ENCODE peak calls at places on chromosomes 7 and 10, in seven cellular contexts. T, M, I, J, Q, S and K are unnamed samples.
A peak's percentile ranks its signal among the peaks of the same experiment; 100 is the strongest.

GRCh38 chr10:76305930-76306612 is 874.6 kb downstream of the LRMDA start:
- DNase-seq in T (no peak), M (no peak), Q (no peak), I (no peak), J (no peak), S (no peak), K (no peak)

GRCh38 chr10:1048349-1048731 is 579 bp downstream of the IDI1 start:
- DNase-seq in I (no peak), S (no peak), M (no peak), T (no peak), Q (no peak), J (peak; percentile 77), K (no peak)

GRCh38 chr7:1085910-1086421 is 1.9 kb upstream of the GPER1 start:
- DNase-seq in M (no peak), S (no peak), T (no peak), I (no peak), J (no peak), Q (no peak), K (no peak)

GRCh38 chr7:152565731-152566130 is 110.2 kb downstream of the XRCC2 start:
- DNase-seq in S (no peak), M (no peak), I (no peak), Q (no peak), T (no peak), J (no peak), K (no peak)

GRCh38 chr7:74044366-74045350 is 16.7 kb downstream of the ELN start:
- DNase-seq in T (no peak), J (peak; percentile 61), I (no peak), Q (no peak), M (no peak), S (no peak), K (no peak)

GRCh38 chr7:40147371-40148246 is 12.8 kb downstream of the SUGCT start:
- DNase-seq in M (no peak), S (no peak), T (no peak), I (no peak), J (no peak), Q (no peak), K (no peak)

GRCh38 chr10:36559412-36559811 is 566.0 kb upstream of the ANKRD30A start:
- DNase-seq in T (no peak), J (no peak), I (no peak), Q (no peak), M (no peak), S (no peak), K (no peak)

GRCh38 chr7:107913846-107914245 is 22.9 kb downstream of the DLD start:
- DNase-seq in M (no peak), S (no peak), I (no peak), T (peak; percentile 21), J (no peak), Q (no peak), K (no peak)

GRCh38 chr10:14382022-14382421 is 51.3 kb upstream of the FRMD4A start:
- DNase-seq in Q (no peak), J (no peak), I (no peak), M (peak; percentile 4), S (no peak), T (peak; percentile 77), K (peak; percentile 46)

GRCh38 chr7:25098096-25099046 is 26.7 kb downstream of the CYCS start:
- DNase-seq in Q (peak; percentile 80), S (peak; percentile 50), M (peak; percentile 41), T (peak; percentile 64), I (peak; percentile 67), J (peak; percentile 53), K (peak; percentile 34)

GRCh38 chr10:97365761-97366351 is 31.3 kb upstream of the FRAT2 start:
- DNase-seq in S (no peak), M (no peak), J (no peak), Q (no peak), I (no peak), T (no peak), K (no peak)

GRCh38 chr7:5695037-5695708 is 86.3 kb downstream of the RNF216 start:
- DNase-seq in M (peak; percentile 59), I (no peak), J (peak; percentile 46), Q (no peak), S (no peak), T (peak; percentile 38), K (peak; percentile 65)

GRCh38 chr10:72328829-72329204 is 25.9 kb downstream of the DNAJB12 start:
- DNase-seq in Q (no peak), J (no peak), M (no peak), S (no peak), T (no peak), I (no peak), K (no peak)

GRCh38 chr10:125719173-125720001 is at the start of gene EDRF1:
- DNase-seq in M (peak; percentile 98), Q (peak; percentile 99), J (peak; percentile 99), I (peak; percentile 100), T (peak; percentile 97), S (peak; percentile 98), K (peak; percentile 99)

GRCh38 chr7:55370001-55370400 is 4.9 kb downstream of the LANCL2 start:
- DNase-seq in M (no peak), T (no peak), S (no peak), I (no peak), Q (no peak), J (no peak), K (no peak)

GRCh38 chr10:76086571-76087260 is 655.3 kb downstream of the LRMDA start:
- DNase-seq in M (no peak), I (peak; percentile 76), Q (peak; percentile 74), T (peak; percentile 86), S (no peak), J (no peak), K (no peak)

GRCh38 chr7:155051355-155051754 is 18.8 kb upstream of the HTR5A start:
- DNase-seq in T (no peak), Q (no peak), S (no peak), I (no peak), J (no peak), M (no peak), K (no peak)

GRCh38 chr10:52818019-52818418 is 45.4 kb upstream of the MBL2 start:
- DNase-seq in T (peak; percentile 65), Q (peak; percentile 90), M (no peak), S (no peak), J (peak; percentile 7), I (peak; percentile 64), K (no peak)

GRCh38 chr7:77459311-77459726 is 43.2 kb upstream of the GSAP start:
- DNase-seq in M (no peak), J (no peak), I (no peak), Q (no peak), T (no peak), S (no peak), K (no peak)

GRCh38 chr10:82796510-82796909 is 921.5 kb downstream of the NRG3 start:
- DNase-seq in T (no peak), Q (peak; percentile 23), J (no peak), I (no peak), M (no peak), S (no peak), K (no peak)

GRCh38 chr10:3972460-3973366 is 187.7 kb upstream of the KLF6 start:
- DNase-seq in S (no peak), J (no peak), T (no peak), Q (no peak), M (no peak), I (no peak), K (no peak)

GRCh38 chr10:97574374-97575100 is 2.0 kb downstream of the ANKRD2 start:
- DNase-seq in I (no peak), T (peak; percentile 99), S (no peak), M (no peak), Q (peak; percentile 95), J (no peak), K (no peak)

GRCh38 chr10:77405771-77406241 is 231.8 kb downstream of the KCNMA1 start:
- DNase-seq in J (no peak), S (peak; percentile 18), Q (peak; percentile 96), M (no peak), T (peak; percentile 78), I (peak; percentile 65), K (no peak)

GRCh38 chr10:101588879-101589278 is 758 bp downstream of the DPCD start:
- DNase-seq in Q (peak; percentile 44), M (no peak), J (no peak), S (no peak), T (peak; percentile 48), I (peak; percentile 56), K (no peak)

GRCh38 chr10:105650311-105650710 is 1009.2 kb downstream of the SORCS3 start:
- DNase-seq in I (no peak), S (peak; percentile 5), M (no peak), J (no peak), Q (peak; percentile 77), T (no peak), K (no peak)

GRCh38 chr7:2325028-2325625 is 10.9 kb upstream of the SNX8 start:
- DNase-seq in T (no peak), I (no peak), Q (no peak), J (no peak), S (no peak), M (no peak), K (no peak)

GRCh38 chr10:35331894-35332640 is 4.2 kb upstream of the CCNY start:
- DNase-seq in I (no peak), T (peak; percentile 90), M (no peak), J (no peak), S (no peak), Q (no peak), K (no peak)

GRCh38 chr10:110368002-110368401 is 63.3 kb upstream of the SMNDC1 start:
- DNase-seq in S (no peak), I (no peak), Q (no peak), J (no peak), M (no peak), T (no peak), K (no peak)

GRCh38 chr7:76065016-76065612 is 17.2 kb downstream of the MDH2 start:
- DNase-seq in S (no peak), T (no peak), J (no peak), M (no peak), Q (no peak), I (no peak), K (no peak)

GRCh38 chr10:43871004-43871439 is 222.3 kb upstream of the ZNF32 start:
- DNase-seq in I (no peak), S (no peak), M (no peak), Q (no peak), J (no peak), T (no peak), K (no peak)